ENCODE peak calls at places on chromosome 1, in ten cellular contexts. K is ovary, N is NB4, B is A549, G is H54, E is uterus, O is body of pancreas, T is transverse colon, Q is sigmoid colon, P is heart left ventricle. W is an unnamed sample.

GRCh38 chr1:37605806-37606474 is 10.2 kb upstream of the GNL2 start:
- DNase-seq in E (peak; percentile 82), G (no peak), P (no peak), K (no peak), N (no peak), Q (peak; percentile 77), O (no peak), B (no peak), T (peak; percentile 26), W (no peak)

GRCh38 chr1:5727191-5727590 is 265.0 kb downstream of the NPHP4 start:
- DNase-seq in E (no peak), P (no peak), B (no peak), O (no peak), G (no peak), N (no peak), K (no peak), T (no peak), Q (peak; percentile 35), W (no peak)

GRCh38 chr1:119564548-119564947 is 57.5 kb downstream of the HSD3B1 start:
- DNase-seq in P (no peak), O (no peak), K (no peak), T (no peak), B (no peak), G (no peak), E (no peak), N (no peak), Q (no peak), W (no peak)

GRCh38 chr1:223031690-223032601 is 111.1 kb downstream of the TLR5 start:
- DNase-seq in T (no peak), B (no peak), O (peak; percentile 24), Q (peak; percentile 88), E (peak; percentile 39), N (no peak), K (peak; percentile 52), P (peak; percentile 57), G (peak; percentile 60), W (no peak)

GRCh38 chr1:54230507-54231339 is 30.8 kb downstream of the MRPL37 start:
- DNase-seq in K (no peak), Q (no peak), P (no peak), G (no peak), E (no peak), O (no peak), B (no peak), N (peak; percentile 59), T (no peak), W (peak; percentile 68)

GRCh38 chr1:94325379-94326302 is 88.3 kb upstream of the ARHGAP29 start:
- DNase-seq in O (no peak), G (peak; percentile 33), N (no peak), K (no peak), Q (no peak), P (peak; percentile 63), B (peak; percentile 69), E (no peak), T (no peak), W (no peak)

GRCh38 chr1:27575861-27576331 is 28.0 kb downstream of the AHDC1 start:
- DNase-seq in K (peak; percentile 78), E (peak; percentile 78), B (peak; percentile 45), G (no peak), Q (peak; percentile 93), P (peak; percentile 86), N (no peak), O (peak; percentile 89), T (peak; percentile 68), W (no peak)

GRCh38 chr1:248710305-248710900 is 7.8 kb upstream of the OR14I1 start:
- DNase-seq in E (no peak), K (no peak), Q (no peak), B (no peak), N (peak; percentile 73), O (no peak), T (no peak), G (no peak), P (no peak), W (no peak)

GRCh38 chr1:101182627-101183387 is 54.0 kb upstream of the S1PR1 start:
- DNase-seq in E (no peak), O (no peak), N (no peak), G (no peak), T (no peak), Q (no peak), P (no peak), K (no peak), B (no peak), W (no peak)

GRCh38 chr1:101185421-101185820 is 51.4 kb upstream of the S1PR1 start:
- DNase-seq in G (no peak), N (no peak), K (no peak), B (no peak), P (no peak), E (no peak), T (no peak), O (no peak), Q (no peak), W (no peak)

GRCh38 chr1:101178688-101179491 is 57.9 kb upstream of the S1PR1 start:
- DNase-seq in P (no peak), T (no peak), Q (no peak), K (no peak), N (peak; percentile 35), E (no peak), G (no peak), O (no peak), B (no peak), W (no peak)

GRCh38 chr1:101183388-101183699 is 53.5 kb upstream of the S1PR1 start:
- DNase-seq in B (no peak), K (no peak), T (no peak), G (no peak), E (no peak), P (no peak), Q (no peak), O (no peak), N (no peak), W (no peak)

GRCh38 chr1:101181930-101182329 is 54.9 kb upstream of the S1PR1 start:
- DNase-seq in E (peak; percentile 28), K (no peak), B (no peak), G (no peak), P (no peak), O (no peak), T (no peak), Q (no peak), N (no peak), W (no peak)
- TF ChIP-seq POLR2A in E (no peak), K (no peak), B (no peak), G (no peak), P (no peak), O (no peak), T (no peak), Q (no peak), N (no peak), W (no peak)

GRCh38 chr1:26531651-26532131 is 2.1 kb downstream of the RPS6KA1 start:
- DNase-seq in K (no peak), P (no peak), G (no peak), T (peak; percentile 63), Q (no peak), B (no peak), N (no peak), E (no peak), O (peak; percentile 86), W (no peak)

GRCh38 chr1:26529655-26530539 is at the start of gene RPS6KA1:
- DNase-seq in Q (no peak), B (peak; percentile 79), O (peak; percentile 72), P (peak; percentile 51), T (peak; percentile 80), N (peak; percentile 67), E (peak; percentile 33), K (peak; percentile 47), G (peak; percentile 65), W (no peak)

GRCh38 chr1:26530540-26530897 is 958 bp downstream of the RPS6KA1 start:
- DNase-seq in G (no peak), T (peak; percentile 54), E (no peak), P (no peak), Q (no peak), K (no peak), O (no peak), N (peak; percentile 81), B (no peak), W (no peak)

GRCh38 chr1:26529405-26529654 is 231 bp upstream of the RPS6KA1 start:
- DNase-seq in E (no peak), K (no peak), G (no peak), T (no peak), B (no peak), Q (no peak), P (no peak), N (no peak), O (no peak), W (no peak)

DNA sequence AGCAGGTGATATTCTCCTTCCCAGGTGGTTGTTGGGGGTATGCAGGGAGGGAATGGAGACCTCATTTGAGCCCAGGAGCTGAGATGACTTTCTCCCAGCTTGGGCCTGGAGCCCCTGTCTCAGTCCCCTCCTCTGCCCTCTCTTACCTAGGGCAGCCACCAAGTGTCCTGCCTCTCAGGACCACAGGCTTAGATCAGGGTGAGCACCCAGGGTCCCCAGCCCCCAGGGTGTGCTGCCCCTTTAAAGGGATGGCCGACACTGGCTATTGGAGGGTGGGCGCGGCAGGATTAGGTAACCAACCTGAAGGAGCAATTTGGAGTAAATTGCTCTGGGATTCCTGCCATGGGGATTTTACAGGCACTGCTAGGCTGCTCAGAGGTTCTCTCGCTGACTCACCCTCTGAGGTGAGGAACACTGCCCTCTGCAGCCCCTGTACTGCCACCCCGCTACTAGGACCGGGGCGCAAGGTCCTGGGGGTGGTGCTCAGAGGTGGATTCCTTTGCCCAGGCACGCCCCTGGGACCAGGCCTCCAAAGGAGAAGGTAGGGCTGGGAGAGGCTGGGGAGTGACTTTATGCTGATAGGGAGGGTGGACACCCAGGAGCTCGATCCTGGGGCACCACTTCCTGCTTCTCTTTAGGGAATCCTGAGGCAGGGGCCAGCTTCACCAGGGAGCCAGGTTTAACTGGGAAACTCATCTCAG is 1.5 kb downstream of the RPS6KA1 start:
- DNase-seq in Q (no peak), N (peak; percentile 60), K (no peak), O (peak; percentile 91), E (no peak), T (peak; percentile 94), P (no peak), G (peak; percentile 87), B (peak; percentile 82), W (peak; percentile 57)
- TF ChIP-seq POLR2A in Q (no peak), N (no peak), K (no peak), O (peak; percentile 34), E (no peak), T (peak; percentile 86), P (no peak), G (no peak), B (no peak), W (no peak)

DNA sequence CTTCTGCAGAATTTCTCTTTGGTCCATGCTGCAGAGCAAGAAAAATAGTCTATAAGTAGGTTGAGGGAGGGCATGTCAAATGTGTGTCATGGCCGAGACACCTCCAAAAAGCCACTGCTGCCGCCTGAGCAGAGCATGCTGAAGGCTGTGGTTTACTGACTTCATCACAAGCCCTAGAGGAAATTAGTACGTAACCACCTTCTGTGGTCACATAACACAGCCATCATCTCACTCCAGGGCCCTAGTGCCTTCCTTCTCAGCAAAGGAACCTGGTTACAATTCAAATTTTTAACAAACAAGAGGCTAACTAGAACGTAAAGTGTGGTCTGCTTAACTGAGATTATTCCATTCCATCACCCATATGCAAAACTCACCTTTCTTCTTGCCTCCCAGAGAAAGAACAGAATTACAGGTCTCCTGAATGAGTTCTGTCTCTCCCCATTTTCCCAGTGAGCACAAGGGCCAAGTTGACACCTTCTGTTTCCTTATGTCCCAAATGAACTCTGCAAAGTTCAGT is at the start of gene PTPN22:
- DNase-seq in Q (no peak), T (peak; percentile 72), P (peak; percentile 36), O (peak; percentile 20), G (peak; percentile 30), B (no peak), N (peak; percentile 94), E (no peak), K (no peak), W (peak; percentile 20)
- TF ChIP-seq POLR2A in Q (no peak), T (peak; percentile 54), P (no peak), O (no peak), G (no peak), B (no peak), N (peak; percentile 81), E (no peak), K (no peak), W (peak; percentile 74)

DNA sequence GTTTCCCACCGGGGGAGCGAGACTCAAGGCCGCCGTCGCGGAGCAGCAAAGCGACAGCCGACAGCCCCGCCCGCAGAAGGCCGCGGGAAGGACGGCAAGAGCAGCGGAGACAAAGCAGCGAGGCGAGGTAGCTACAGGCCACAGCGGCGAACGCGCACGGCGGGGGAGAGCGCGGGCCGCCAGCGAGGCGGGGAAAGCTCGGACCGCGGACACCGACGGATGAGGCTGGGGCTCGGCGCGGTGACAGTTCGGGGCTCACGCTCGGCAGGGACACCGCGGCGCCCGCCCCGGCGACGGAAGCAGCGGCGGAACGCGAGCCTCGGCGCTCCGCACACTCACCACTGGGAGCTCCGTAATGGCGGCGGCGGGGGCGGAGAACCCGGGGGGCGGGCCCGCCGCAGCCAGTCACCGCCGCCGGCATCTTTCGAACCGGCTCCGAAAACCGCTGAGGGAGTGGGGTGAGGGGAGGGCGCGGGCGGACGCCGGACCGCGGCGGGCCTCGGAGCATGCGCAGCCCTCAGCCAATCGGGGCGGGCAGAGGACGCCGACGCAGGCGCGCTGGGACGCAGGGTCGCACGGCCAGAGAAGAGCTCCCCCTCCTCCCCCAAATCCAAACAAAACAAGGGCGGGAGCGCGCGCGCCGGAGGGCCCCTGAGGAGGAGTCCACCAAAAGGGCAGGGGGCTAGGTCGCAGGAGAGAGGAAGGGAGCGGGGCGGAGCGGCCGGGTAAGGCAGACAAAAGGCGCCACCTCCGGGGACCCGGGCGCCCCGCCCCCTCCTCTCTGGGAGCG is 602 bp downstream of the HP1BP3 start:
- DNase-seq in Q (peak; percentile 97), B (peak; percentile 68), G (peak; percentile 78), E (peak; percentile 92), N (peak; percentile 96), O (peak; percentile 95), K (peak; percentile 95), P (peak; percentile 95), T (peak; percentile 96), W (peak; percentile 98)
- TF ChIP-seq POLR2A in Q (peak; percentile 62), B (peak; percentile 68), G (peak; percentile 76), E (peak; percentile 88), N (peak; percentile 78), O (peak; percentile 55), K (peak; percentile 55), P (peak; percentile 13), T (peak; percentile 58), W (peak; percentile 82)